ENCODE peak calls at places on chromosomes 5 and 9, in five cellular contexts. One of them, this sample, is unnamed.

GRCh38 chr5:37875051-37875787 is 35.4 kb upstream of the GDNF start:
- DNase-seq in prostate gland: no peak
- DNase-seq in right lobe of liver: no peak
- DNase-seq in sigmoid colon: no peak
- DNase-seq in uterus: no peak
- DNase-seq in this sample: no peak

GRCh38 chr5:134304306-134304705 is 62.7 kb downstream of the CDKL3 start:
- DNase-seq in sigmoid colon: no peak
- DNase-seq in right lobe of liver: no peak
- DNase-seq in prostate gland: no peak
- DNase-seq in uterus: no peak
- DNase-seq in this sample: no peak

GRCh38 chr5:129963359-129963758 is 59.1 kb downstream of the CHSY3 start:
- DNase-seq in uterus: no peak
- DNase-seq in sigmoid colon: no peak
- DNase-seq in prostate gland: no peak
- DNase-seq in right lobe of liver: no peak
- DNase-seq in this sample: no peak

GRCh38 chr5:45491368-45491767 is 204.8 kb downstream of the HCN1 start:
- DNase-seq in prostate gland: no peak
- DNase-seq in uterus: no peak
- DNase-seq in right lobe of liver: no peak
- DNase-seq in sigmoid colon: no peak
- DNase-seq in this sample: no peak

GRCh38 chr9:13862562-13862961 is 451.4 kb downstream of the NFIB start:
- DNase-seq in right lobe of liver: no peak
- DNase-seq in uterus: no peak
- DNase-seq in prostate gland: no peak
- DNase-seq in sigmoid colon: no peak
- DNase-seq in this sample: no peak

GRCh38 chr5:58490397-58491072 is 700 bp upstream of the GAPT start:
- DNase-seq in uterus: no peak
- DNase-seq in sigmoid colon: no peak
- DNase-seq in right lobe of liver: no peak
- DNase-seq in prostate gland: no peak
- DNase-seq in this sample: no peak

GRCh38 chr5:133977161-133977787 is 8.8 kb upstream of the C5orf15 start:
- DNase-seq in sigmoid colon: no peak
- DNase-seq in right lobe of liver: no peak
- DNase-seq in prostate gland: no peak
- DNase-seq in uterus: no peak
- DNase-seq in this sample: no peak

GRCh38 chr5:176420972-176421544 is 4.7 kb upstream of the CLTB start:
- DNase-seq in uterus: no peak
- DNase-seq in right lobe of liver: no peak
- DNase-seq in prostate gland: no peak
- DNase-seq in sigmoid colon: no peak
- DNase-seq in this sample: no peak

GRCh38 chr9:8858250-8859161 is 1058.9 kb upstream of the DMAC1 start:
- DNase-seq in uterus: peak
- DNase-seq in sigmoid colon: no peak
- DNase-seq in right lobe of liver: peak
- DNase-seq in prostate gland: no peak
- DNase-seq in this sample: no peak

GRCh38 chr5:148976569-148977321 is 86.1 kb downstream of the SH3TC2 start:
- DNase-seq in prostate gland: peak
- DNase-seq in sigmoid colon: no peak
- DNase-seq in right lobe of liver: no peak
- DNase-seq in uterus: no peak
- DNase-seq in this sample: no peak

GRCh38 chr5:171801-172331 is 19.4 kb upstream of the LRRC14B start:
- DNase-seq in uterus: no peak
- DNase-seq in prostate gland: no peak
- DNase-seq in right lobe of liver: no peak
- DNase-seq in sigmoid colon: peak
- DNase-seq in this sample: no peak

GRCh38 chr9:123387686-123388085 is 31.7 kb downstream of the CRB2 start:
- DNase-seq in prostate gland: no peak
- DNase-seq in uterus: no peak
- DNase-seq in sigmoid colon: no peak
- DNase-seq in right lobe of liver: no peak
- DNase-seq in this sample: no peak

GRCh38 chr9:120720404-120720803 is 6.1 kb upstream of the MEGF9 start:
- DNase-seq in sigmoid colon: no peak
- DNase-seq in prostate gland: no peak
- DNase-seq in right lobe of liver: no peak
- DNase-seq in uterus: no peak
- DNase-seq in this sample: no peak

GRCh38 chr5:177520906-177521513 is 4.2 kb upstream of the DDX41 start:
- DNase-seq in sigmoid colon: no peak
- DNase-seq in right lobe of liver: peak
- DNase-seq in uterus: no peak
- DNase-seq in prostate gland: no peak
- DNase-seq in this sample: no peak

GRCh38 chr9:109315889-109316640 is 4.8 kb downstream of the EPB41L4B start:
- DNase-seq in prostate gland: peak
- DNase-seq in uterus: no peak
- DNase-seq in right lobe of liver: peak
- DNase-seq in sigmoid colon: no peak
- DNase-seq in this sample: no peak

GRCh38 chr5:101047181-101047580 is 144.1 kb upstream of the ST8SIA4 start:
- DNase-seq in prostate gland: no peak
- DNase-seq in uterus: no peak
- DNase-seq in right lobe of liver: no peak
- DNase-seq in sigmoid colon: no peak
- DNase-seq in this sample: no peak

GRCh38 chr5:101045689-101046088 is 142.6 kb upstream of the ST8SIA4 start:
- DNase-seq in right lobe of liver: no peak
- DNase-seq in sigmoid colon: no peak
- DNase-seq in uterus: no peak
- DNase-seq in prostate gland: no peak
- DNase-seq in this sample: no peak
- TF ChIP-seq CTCF in right lobe of liver: peak
- TF ChIP-seq CTCF in sigmoid colon: no peak
- TF ChIP-seq CTCF in uterus: peak
- TF ChIP-seq CTCF in prostate gland: no peak
- TF ChIP-seq CTCF in this sample: no peak

DNA sequence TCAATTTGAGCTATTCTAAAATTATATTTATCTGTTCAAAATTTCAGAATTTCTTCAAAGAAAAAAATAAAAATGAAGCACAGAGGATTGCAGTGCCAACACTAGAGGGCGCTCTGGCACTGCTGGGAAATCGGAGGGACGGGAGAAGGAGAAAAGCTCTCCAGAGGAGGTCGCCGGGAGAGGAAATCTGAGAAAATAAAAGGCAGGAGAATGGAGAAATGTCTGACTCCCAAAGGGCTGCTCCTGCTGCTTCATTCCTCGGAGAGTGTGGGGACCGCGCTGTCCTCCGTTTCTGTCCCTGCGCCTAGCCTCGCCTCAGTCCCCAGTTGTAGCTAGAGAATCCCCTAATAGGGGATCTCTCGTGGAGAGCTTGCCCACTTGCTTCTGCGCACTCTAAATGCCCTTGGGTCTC is 40.0 kb upstream of the ARSB start:
- DNase-seq in sigmoid colon: peak
- DNase-seq in right lobe of liver: peak
- DNase-seq in uterus: peak
- DNase-seq in prostate gland: peak
- DNase-seq in this sample: no peak
- H3K4me3 ChIP-seq in sigmoid colon: peak
- H3K4me3 ChIP-seq in right lobe of liver: no peak
- H3K4me3 ChIP-seq in uterus: peak
- H3K4me3 ChIP-seq in prostate gland: no peak
- H3K4me3 ChIP-seq in this sample: no peak

GRCh38 chr9:135641745-135642144 is 2.4 kb upstream of the GLT6D1 start:
- DNase-seq in sigmoid colon: no peak
- DNase-seq in uterus: no peak
- DNase-seq in right lobe of liver: no peak
- DNase-seq in prostate gland: no peak
- DNase-seq in this sample: no peak

GRCh38 chr9:135639196-135639595 is at the start of gene GLT6D1:
- DNase-seq in uterus: no peak
- DNase-seq in right lobe of liver: no peak
- DNase-seq in sigmoid colon: no peak
- DNase-seq in prostate gland: no peak
- DNase-seq in this sample: no peak

GRCh38 chr9:135644631-135645218 is 5.4 kb upstream of the GLT6D1 start:
- DNase-seq in sigmoid colon: no peak
- DNase-seq in prostate gland: no peak
- DNase-seq in right lobe of liver: no peak
- DNase-seq in uterus: no peak
- DNase-seq in this sample: peak

GRCh38 chr9:135641047-135641446 is 1.7 kb upstream of the GLT6D1 start:
- DNase-seq in prostate gland: no peak
- DNase-seq in right lobe of liver: no peak
- DNase-seq in sigmoid colon: no peak
- DNase-seq in uterus: no peak
- DNase-seq in this sample: no peak
- TF ChIP-seq POLR2A in prostate gland: no peak
- TF ChIP-seq POLR2A in right lobe of liver: no peak
- TF ChIP-seq POLR2A in sigmoid colon: no peak
- TF ChIP-seq POLR2A in uterus: no peak
- TF ChIP-seq POLR2A in this sample: no peak

GRCh38 chr5:131426011-131426410 is 162.2 kb downstream of the CDC42SE2 start:
- DNase-seq in right lobe of liver: no peak
- DNase-seq in prostate gland: no peak
- DNase-seq in sigmoid colon: no peak
- DNase-seq in uterus: no peak
- DNase-seq in this sample: no peak

GRCh38 chr5:131419877-131420276 is 156.0 kb downstream of the CDC42SE2 start:
- DNase-seq in sigmoid colon: no peak
- DNase-seq in uterus: no peak
- DNase-seq in right lobe of liver: no peak
- DNase-seq in prostate gland: no peak
- DNase-seq in this sample: no peak

GRCh38 chr5:131418846-131419245 is 155.0 kb downstream of the CDC42SE2 start:
- DNase-seq in sigmoid colon: no peak
- DNase-seq in uterus: no peak
- DNase-seq in right lobe of liver: no peak
- DNase-seq in prostate gland: no peak
- DNase-seq in this sample: no peak

GRCh38 chr5:131417240-131417869 is 153.5 kb downstream of the CDC42SE2 start:
- DNase-seq in sigmoid colon: peak
- DNase-seq in prostate gland: peak
- DNase-seq in uterus: peak
- DNase-seq in right lobe of liver: peak
- DNase-seq in this sample: no peak

GRCh38 chr5:131423056-131423455 is 159.2 kb downstream of the CDC42SE2 start:
- DNase-seq in right lobe of liver: no peak
- DNase-seq in uterus: no peak
- DNase-seq in sigmoid colon: no peak
- DNase-seq in prostate gland: no peak
- DNase-seq in this sample: no peak
- TF ChIP-seq CTCF in right lobe of liver: peak
- TF ChIP-seq CTCF in uterus: no peak
- TF ChIP-seq CTCF in sigmoid colon: no peak
- TF ChIP-seq CTCF in prostate gland: peak
- TF ChIP-seq CTCF in this sample: no peak

GRCh38 chr5:33375900-33376299 is 64.9 kb upstream of the TARS1 start:
- DNase-seq in uterus: no peak
- DNase-seq in right lobe of liver: no peak
- DNase-seq in sigmoid colon: no peak
- DNase-seq in prostate gland: no peak
- DNase-seq in this sample: no peak

GRCh38 chr5:33381243-33381642 is 59.5 kb upstream of the TARS1 start:
- DNase-seq in uterus: no peak
- DNase-seq in sigmoid colon: no peak
- DNase-seq in prostate gland: no peak
- DNase-seq in right lobe of liver: no peak
- DNase-seq in this sample: no peak

DNA sequence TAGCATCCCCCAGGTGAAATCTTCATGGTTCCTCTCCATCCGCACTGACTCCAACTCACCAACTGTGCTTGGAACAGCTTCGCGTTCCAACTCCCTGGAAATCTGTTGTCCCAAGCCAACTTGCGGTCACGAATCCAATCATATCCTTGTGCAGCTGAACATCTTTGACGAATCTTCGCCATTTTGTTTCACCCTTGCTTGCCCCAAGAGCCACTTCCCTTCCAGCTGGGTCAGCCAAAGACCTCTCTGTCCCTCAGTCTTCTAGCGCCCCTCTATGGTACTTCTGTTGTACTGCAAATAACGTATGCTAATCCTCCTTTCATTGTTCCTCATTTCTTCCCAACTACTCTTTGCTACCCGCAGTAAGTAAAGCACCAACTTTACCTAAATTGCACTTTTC is 61.0 kb upstream of the TARS1 start:
- DNase-seq in prostate gland: no peak
- DNase-seq in uterus: no peak
- DNase-seq in right lobe of liver: no peak
- DNase-seq in sigmoid colon: no peak
- DNase-seq in this sample: no peak
- H3K4me3 ChIP-seq in prostate gland: no peak
- H3K4me3 ChIP-seq in uterus: no peak
- H3K4me3 ChIP-seq in right lobe of liver: no peak
- H3K4me3 ChIP-seq in sigmoid colon: no peak
- H3K4me3 ChIP-seq in this sample: no peak

GRCh38 chr9:113349434-113350337 is at the start of gene BSPRY:
- DNase-seq in right lobe of liver: peak
- DNase-seq in sigmoid colon: no peak
- DNase-seq in prostate gland: no peak
- DNase-seq in uterus: no peak
- DNase-seq in this sample: no peak
- TF ChIP-seq POLR2A in right lobe of liver: no peak
- TF ChIP-seq POLR2A in sigmoid colon: no peak
- TF ChIP-seq POLR2A in prostate gland: peak
- TF ChIP-seq POLR2A in uterus: no peak
- TF ChIP-seq POLR2A in this sample: no peak

GRCh38 chr5:33827885-33828284 is 63.9 kb downstream of the ADAMTS12 start:
- DNase-seq in uterus: no peak
- DNase-seq in right lobe of liver: no peak
- DNase-seq in sigmoid colon: no peak
- DNase-seq in prostate gland: no peak
- DNase-seq in this sample: no peak

GRCh38 chr5:33827335-33827734 is 64.5 kb downstream of the ADAMTS12 start:
- DNase-seq in prostate gland: no peak
- DNase-seq in sigmoid colon: no peak
- DNase-seq in uterus: no peak
- DNase-seq in right lobe of liver: no peak
- DNase-seq in this sample: no peak

GRCh38 chr5:33829430-33829829 is 62.4 kb downstream of the ADAMTS12 start:
- DNase-seq in prostate gland: no peak
- DNase-seq in right lobe of liver: no peak
- DNase-seq in uterus: peak
- DNase-seq in sigmoid colon: no peak
- DNase-seq in this sample: no peak

GRCh38 chr5:33831041-33831440 is 60.7 kb downstream of the ADAMTS12 start:
- DNase-seq in prostate gland: no peak
- DNase-seq in uterus: no peak
- DNase-seq in right lobe of liver: no peak
- DNase-seq in sigmoid colon: no peak
- DNase-seq in this sample: no peak

GRCh38 chr5:33828611-33829286 is 63.0 kb downstream of the ADAMTS12 start:
- DNase-seq in uterus: no peak
- DNase-seq in right lobe of liver: no peak
- DNase-seq in prostate gland: no peak
- DNase-seq in sigmoid colon: no peak
- DNase-seq in this sample: no peak
- TF ChIP-seq CTCF in uterus: no peak
- TF ChIP-seq CTCF in right lobe of liver: no peak
- TF ChIP-seq CTCF in prostate gland: no peak
- TF ChIP-seq CTCF in sigmoid colon: no peak
- TF ChIP-seq CTCF in this sample: no peak

This sample was measured in vagina.